ENCODE peak calls at places on chromosome 18, in nine cellular contexts. N, G, W, Q, U, H, E, C and O are unnamed samples.

GRCh38 chr18:27540126-27540525 is 355.0 kb upstream of the CHST9 start:
- DNase-seq in N (no peak), G (no peak), W (no peak), Q (no peak), U (no peak), H (no peak), E (peak), C (no peak), O (no peak)

GRCh38 chr18:25661836-25662235 is 309.9 kb upstream of the ZNF521 start:
- DNase-seq in N (no peak), G (no peak), W (no peak), Q (no peak), U (no peak), H (no peak), E (no peak), C (no peak), O (no peak)

GRCh38 chr18:51651761-51652160 is 454.3 kb upstream of the MEX3C start:
- DNase-seq in N (no peak), G (no peak), W (no peak), Q (no peak), U (no peak), H (no peak), E (no peak), C (no peak), O (no peak)

GRCh38 chr18:59669872-59670657 is 27.2 kb downstream of the CCBE1 start:
- DNase-seq in N (peak), G (no peak), W (no peak), Q (no peak), U (no peak), H (peak), E (no peak), C (no peak), O (no peak)

GRCh38 chr18:11887305-11888262 is 20.5 kb downstream of the MPPE1 start:
- DNase-seq in N (no peak), G (no peak), W (no peak), Q (no peak), U (no peak), H (no peak), E (no peak), C (no peak), O (no peak)

GRCh38 chr18:7830468-7830867 is 263.4 kb downstream of the PTPRM start:
- DNase-seq in N (no peak), G (no peak), W (no peak), Q (no peak), U (no peak), H (no peak), E (no peak), C (no peak), O (no peak)

GRCh38 chr18:9348079-9348671 is 13.6 kb downstream of the TWSG1 start:
- DNase-seq in N (peak), G (no peak), W (no peak), Q (no peak), U (no peak), H (peak), E (no peak), C (no peak), O (no peak)

GRCh38 chr18:63022429-63023022 is 297.0 kb downstream of the BCL2 start:
- DNase-seq in N (no peak), G (no peak), W (no peak), Q (no peak), U (no peak), H (peak), E (peak), C (no peak), O (no peak)

GRCh38 chr18:61554117-61554776 is 221.0 kb downstream of the CDH20 start:
- DNase-seq in N (no peak), G (no peak), W (no peak), Q (peak), U (no peak), H (no peak), E (no peak), C (no peak), O (no peak)